ENCODE peak calls at places on chromosome 21, in eight cellular contexts. C is hypothalamus; N is NCI-H774; O is retina; D is breast epithelium; Z is central memory CD8-positive, alpha-beta T cell; S is activated CD8-positive, alpha-beta memory T cell treated with anti-CD3 and anti-CD28 coated beads, Interleukin-2, amount 10 ng/mL, durations not matched to agents 7 days and 5 days; Y is EL. A is an unnamed sample.

GRCh38 chr21:46325073-46325912 is 1.3 kb downstream of the PCNT start:
- DNase-seq in C (no peak), N (peak; percentile 2), O (no peak), D (no peak), Z (no peak), S (peak; percentile 61), Y (peak; percentile 54), A (peak; percentile 18)

GRCh38 chr21:46005481-46005881 is 23.9 kb downstream of the COL6A1 start:
- DNase-seq in C (no peak), N (no peak), O (no peak), D (peak; percentile 35), Z (no peak), S (no peak), Y (no peak), A (no peak)

GRCh38 chr21:39025198-39025597 is 158.1 kb downstream of the PSMG1 start:
- DNase-seq in C (no peak), N (no peak), O (no peak), D (no peak), Z (no peak), S (no peak), Y (no peak), A (no peak)

GRCh38 chr21:17185685-17186084 is 327.2 kb upstream of the CXADR start:
- DNase-seq in C (no peak), N (no peak), O (no peak), D (no peak), Z (no peak), S (no peak), Y (no peak), A (no peak)

GRCh38 chr21:26028183-26028582 is 142.4 kb downstream of the APP start:
- DNase-seq in C (no peak), N (no peak), O (no peak), D (no peak), Z (no peak), S (no peak), Y (no peak), A (no peak)

GRCh38 chr21:40335689-40336088 is 468.5 kb downstream of the PCP4 start:
- DNase-seq in C (no peak), N (peak; percentile 68), O (no peak), D (no peak), Z (no peak), S (no peak), Y (no peak), A (no peak)

GRCh38 chr21:17576080-17576835 is 36.4 kb downstream of the BTG3 start:
- DNase-seq in C (no peak), N (peak; percentile 45), O (no peak), D (no peak), Z (no peak), S (no peak), Y (no peak), A (no peak)

GRCh38 chr21:19261731-19262367 is 858.3 kb upstream of the TMPRSS15 start:
- DNase-seq in C (no peak), N (no peak), O (no peak), D (no peak), Z (no peak), S (no peak), Y (no peak), A (no peak)

GRCh38 chr21:36434144-36434543 is 45.8 kb downstream of the CLDN14 start:
- DNase-seq in C (no peak), N (no peak), O (no peak), D (no peak), Z (no peak), S (no peak), Y (no peak), A (no peak)

GRCh38 chr21:31557956-31558838 is 101.3 kb upstream of the SOD1 start:
- DNase-seq in C (peak; percentile 65), N (peak; percentile 60), O (peak; percentile 88), D (no peak), Z (no peak), S (peak; percentile 49), Y (peak; percentile 13), A (no peak)

GRCh38 chr21:45560106-45561021 is 18.1 kb upstream of the SLC19A1 start:
- DNase-seq in C (no peak), N (no peak), O (no peak), D (peak; percentile 20), Z (no peak), S (no peak), Y (no peak), A (no peak)

GRCh38 chr21:28516996-28517592 is 475.6 kb downstream of the LTN1 start:
- DNase-seq in C (peak; percentile 26), N (peak; percentile 68), O (peak; percentile 30), D (peak; percentile 57), Z (peak; percentile 25), S (peak; percentile 78), Y (peak; percentile 44), A (peak; percentile 29)

GRCh38 chr21:42101246-42101645 is 30.1 kb downstream of the UMODL1 start:
- DNase-seq in C (no peak), N (no peak), O (no peak), D (no peak), Z (no peak), S (no peak), Y (no peak), A (no peak)

GRCh38 chr21:45562965-45563364 is 20.7 kb upstream of the SLC19A1 start:
- DNase-seq in C (no peak), N (no peak), O (no peak), D (no peak), Z (no peak), S (no peak), Y (peak; percentile 28), A (no peak)

GRCh38 chr21:29718081-29718815 is 221.5 kb downstream of the GRIK1 start:
- DNase-seq in C (no peak), N (peak; percentile 13), O (no peak), D (no peak), Z (no peak), S (no peak), Y (no peak), A (no peak)

GRCh38 chr21:43721225-43721605 is 2.3 kb downstream of the PDXK start:
- DNase-seq in C (no peak), N (no peak), O (no peak), D (no peak), Z (no peak), S (no peak), Y (no peak), A (no peak)

GRCh38 chr21:37273911-37274690 is 7.0 kb upstream of the VPS26C start:
- DNase-seq in C (no peak), N (no peak), O (no peak), D (no peak), Z (no peak), S (no peak), Y (no peak), A (no peak)

GRCh38 chr21:42263591-42264131 is 44.7 kb downstream of the ABCG1 start:
- DNase-seq in C (no peak), N (no peak), O (no peak), D (no peak), Z (no peak), S (no peak), Y (no peak), A (no peak)

GRCh38 chr21:42398414-42399030 is 2.7 kb upstream of the TMPRSS3 start:
- DNase-seq in C (no peak), N (no peak), O (no peak), D (no peak), Z (no peak), S (no peak), Y (no peak), A (no peak)

GRCh38 chr21:35370671-35371070 is 321.6 kb upstream of the RUNX1 start:
- DNase-seq in C (no peak), N (no peak), O (no peak), D (no peak), Z (no peak), S (no peak), Y (no peak), A (no peak)

GRCh38 chr21:38255718-38256117 is 1.1 kb upstream of the KCNJ15 start:
- DNase-seq in C (no peak), N (no peak), O (no peak), D (no peak), Z (no peak), S (no peak), Y (no peak), A (no peak)